ENCODE peak calls at places on chromosomes 13 and 19, in seven cellular contexts. A is left ventricle myocardium inferior, T is thoracic aorta, Z is right cardiac atrium, S is adrenal gland, N is heart right ventricle, M is upper lobe of right lung. L is an unnamed sample.

GRCh38 chr19:35468637-35469036 is 20.6 kb downstream of the FFAR2 start:
- DNase-seq in S (peak; percentile 81), A (peak; percentile 39), N (peak; percentile 18), T (no peak), M (peak; percentile 74), Z (peak; percentile 60), L (peak; percentile 7)

GRCh38 chr19:55474269-55475265 is 1.9 kb upstream of the ZNF628 start:
- DNase-seq in Z (no peak), N (no peak), A (no peak), S (no peak), M (no peak), T (no peak), L (no peak)

GRCh38 chr19:17073869-17074627 is 1.2 kb downstream of the HAUS8 start:
- DNase-seq in T (no peak), M (no peak), Z (peak; percentile 49), S (no peak), N (no peak), A (no peak), L (no peak)

GRCh38 chr19:37991841-37992248 is 84.8 kb downstream of the SIPA1L3 start:
- DNase-seq in T (no peak), S (no peak), Z (no peak), M (peak; percentile 59), N (no peak), A (no peak), L (no peak)

GRCh38 chr19:8610041-8610927 is at the start of gene ADAMTS10:
- DNase-seq in A (peak; percentile 51), T (no peak), N (no peak), Z (peak; percentile 90), M (no peak), S (peak; percentile 62), L (peak; percentile 12)

GRCh38 chr13:112177459-112177858 is 110.5 kb downstream of the SOX1 start:
- DNase-seq in T (no peak), S (no peak), A (no peak), N (peak; percentile 28), Z (no peak), M (no peak), L (no peak)

GRCh38 chr13:57725480-57725879 is 93.9 kb downstream of the PCDH17 start:
- DNase-seq in T (no peak), M (no peak), S (no peak), N (no peak), A (no peak), Z (no peak), L (no peak)

GRCh38 chr13:27170521-27171243 is 929 bp downstream of the USP12 start:
- DNase-seq in N (peak; percentile 38), Z (peak; percentile 73), S (peak; percentile 68), A (peak; percentile 36), T (no peak), M (peak; percentile 78), L (peak; percentile 18)

GRCh38 chr19:55600336-55601028 is 394 bp downstream of the ZNF524 start:
- DNase-seq in Z (no peak), M (no peak), S (no peak), T (no peak), A (peak; percentile 76), N (peak; percentile 71), L (no peak)

GRCh38 chr19:1474011-1474764 is 4.8 kb downstream of the C19orf25 start:
- DNase-seq in N (no peak), S (no peak), T (no peak), A (peak; percentile 46), Z (peak; percentile 55), M (no peak), L (peak; percentile 55)

GRCh38 chr19:41265376-41266153 is 1.4 kb downstream of the HNRNPUL1 start:
- DNase-seq in N (peak; percentile 10), A (no peak), Z (no peak), T (no peak), M (no peak), S (peak; percentile 62), L (no peak)

GRCh38 chr19:48660854-48661731 is 11.7 kb downstream of the NTN5 start:
- DNase-seq in T (peak; percentile 65), M (peak; percentile 90), Z (peak; percentile 95), A (peak; percentile 84), N (peak; percentile 94), S (peak; percentile 95), L (peak; percentile 53)

GRCh38 chr13:79393564-79394249 is 12.3 kb downstream of the RBM26 start:
- DNase-seq in M (no peak), N (no peak), A (no peak), Z (no peak), S (no peak), T (no peak), L (no peak)

GRCh38 chr19:37309834-37310575 is 60.9 kb upstream of the ZNF527 start:
- DNase-seq in Z (no peak), T (no peak), N (no peak), A (no peak), S (no peak), M (no peak), L (no peak)

GRCh38 chr19:38210458-38210987 is 13.5 kb downstream of the DPF1 start:
- DNase-seq in Z (peak; percentile 90), M (no peak), N (peak; percentile 62), S (peak; percentile 72), A (peak; percentile 74), T (no peak), L (peak; percentile 61)

GRCh38 chr13:59088716-59089115 is 1075.0 kb downstream of the DIAPH3 start:
- DNase-seq in N (no peak), Z (no peak), M (no peak), T (no peak), S (no peak), A (no peak), L (no peak)

GRCh38 chr19:29564574-29565005 is 38.8 kb downstream of the VSTM2B start:
- DNase-seq in Z (no peak), S (no peak), A (no peak), N (no peak), M (no peak), T (no peak), L (no peak)

GRCh38 chr19:29560313-29561075 is 34.7 kb downstream of the VSTM2B start:
- DNase-seq in N (no peak), A (no peak), S (peak; percentile 37), M (no peak), T (no peak), Z (no peak), L (no peak)

GRCh38 chr19:29563688-29564087 is 37.9 kb downstream of the VSTM2B start:
- DNase-seq in A (no peak), M (no peak), T (no peak), S (no peak), Z (no peak), N (no peak), L (no peak)

GRCh38 chr19:29561601-29562000 is 35.8 kb downstream of the VSTM2B start:
- DNase-seq in S (peak; percentile 23), N (no peak), T (no peak), A (no peak), Z (no peak), M (no peak), L (no peak)

GRCh38 chr19:29562299-29563297 is 36.8 kb downstream of the VSTM2B start:
- DNase-seq in Z (no peak), M (no peak), A (no peak), N (no peak), T (no peak), S (peak; percentile 21), L (no peak)
- H3K27ac ChIP-seq in Z (no peak overlapping the region), M (no peak overlapping the region), A (no peak overlapping the region), N (no peak overlapping the region), T (no peak overlapping the region), S (no peak overlapping the region), L (no peak overlapping the region)

DNA sequence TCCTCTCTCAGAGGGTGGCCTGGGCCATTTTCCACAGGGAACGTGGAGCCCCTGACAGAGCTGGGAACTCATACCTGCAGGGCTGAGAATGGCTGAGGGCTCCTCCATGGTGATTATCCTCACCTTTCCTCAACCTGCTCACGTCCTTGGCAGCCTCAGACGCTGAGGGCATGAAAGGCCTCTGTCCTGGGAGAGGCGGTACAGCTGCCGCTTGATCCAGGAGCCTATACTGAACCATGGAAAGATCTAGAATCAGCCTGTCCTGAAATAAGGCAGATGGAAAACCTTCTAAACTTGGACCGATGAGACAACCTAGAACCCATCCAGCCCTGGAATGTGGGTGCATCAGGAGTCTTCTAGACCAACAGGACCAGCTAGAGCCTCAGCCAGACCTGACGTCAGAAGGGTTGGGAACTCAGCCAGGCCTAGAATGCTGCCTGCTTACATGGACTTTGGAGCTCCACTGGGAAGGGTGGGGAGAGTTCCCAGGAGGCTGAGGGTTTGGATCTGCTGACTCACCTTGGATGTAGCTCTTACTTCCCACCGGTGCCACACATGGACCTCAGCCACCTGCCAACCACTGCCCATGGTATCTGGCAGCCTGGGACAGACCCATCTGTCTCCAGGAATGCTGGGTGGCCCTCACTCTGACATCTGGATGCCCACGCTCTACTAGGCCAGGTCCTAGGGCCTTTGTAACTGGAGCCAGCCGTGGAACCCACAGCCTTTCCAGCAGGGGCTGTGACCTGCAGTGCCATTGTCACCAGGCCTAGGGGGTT is 7.5 kb downstream of the KCTD15 start:
- DNase-seq in N (peak; percentile 77), M (no peak), S (peak; percentile 79), T (no peak), Z (peak; percentile 84), A (peak; percentile 71), L (peak; percentile 78)
- H3K27ac ChIP-seq in N (no peak overlapping the region), M (no peak overlapping the region), S (no peak overlapping the region), T (peak overlapping the region; percentile 38), Z (peak overlapping the region; percentile 31), A (peak overlapping the region; percentile 61), L (no peak overlapping the region)

DNA sequence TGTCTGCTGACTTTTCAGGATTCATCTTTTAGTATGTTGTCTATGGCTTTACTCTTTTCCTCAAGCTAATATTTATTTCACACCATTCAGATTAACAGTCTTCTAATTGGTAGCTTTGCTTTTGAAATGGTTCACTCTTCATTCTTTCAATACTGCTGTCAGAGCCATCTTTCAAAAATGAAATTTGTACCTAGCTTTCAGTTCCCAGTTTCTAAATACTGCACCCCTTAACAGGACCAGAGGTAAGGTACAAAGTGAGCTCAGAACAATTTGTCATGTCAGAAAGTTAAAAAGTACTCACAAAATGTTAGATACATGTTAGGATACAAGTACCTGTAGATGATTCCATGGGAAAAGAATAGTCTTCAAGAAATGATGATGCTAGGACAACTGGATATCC is 83.0 kb downstream of the FNDC3A start:
- DNase-seq in S (no peak), N (no peak), A (no peak), Z (no peak), T (no peak), M (no peak), L (no peak)
- H3K27ac ChIP-seq in S (no peak overlapping the region), N (no peak overlapping the region), A (no peak overlapping the region), Z (no peak overlapping the region), T (no peak overlapping the region), M (no peak overlapping the region), L (no peak overlapping the region)

GRCh38 chr19:7161292-7161691 is 91.8 kb downstream of the ZNF557 start:
- DNase-seq in T (no peak), A (no peak), M (no peak), N (no peak), Z (no peak), S (no peak), L (no peak)

DNA sequence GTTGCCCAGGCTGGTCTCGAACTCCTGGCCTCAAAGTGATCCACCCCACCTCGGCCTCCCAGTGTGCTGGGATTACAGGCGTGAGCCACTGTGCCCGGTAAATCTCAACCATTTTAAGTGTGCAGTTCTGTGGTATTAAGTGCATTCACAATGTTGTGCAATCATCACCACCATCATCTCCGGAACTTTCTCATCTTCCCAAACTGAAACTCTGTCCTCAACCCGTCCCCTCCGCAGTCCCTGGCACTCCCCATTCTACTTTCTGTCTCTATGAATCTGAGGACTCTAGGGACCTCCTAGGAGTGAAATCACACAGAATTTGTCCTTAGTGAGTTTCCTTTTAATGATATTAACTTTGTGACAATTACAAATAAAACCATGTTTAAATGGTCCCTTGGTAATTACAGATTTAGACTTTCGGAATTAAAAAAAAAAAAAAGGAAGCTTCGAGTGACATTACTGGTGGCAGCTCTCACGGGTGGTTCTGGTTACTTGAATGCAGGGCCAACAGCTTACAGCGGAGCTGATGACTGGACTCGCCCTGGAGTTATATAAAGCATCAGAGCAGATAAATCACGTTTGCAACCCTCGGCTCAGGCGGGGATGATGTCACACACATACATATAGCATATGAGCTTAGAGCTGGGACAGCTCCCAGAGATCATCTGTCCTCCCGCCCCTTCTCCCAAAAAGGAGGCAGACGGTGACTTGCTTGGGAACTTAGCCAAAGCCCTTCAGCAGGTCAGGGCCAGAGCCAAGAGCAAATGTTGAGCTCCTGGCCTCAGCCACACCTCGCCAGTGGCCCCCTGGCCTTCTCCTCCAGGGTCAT is 89.8 kb downstream of the ZNF557 start:
- DNase-seq in N (peak; percentile 88), M (no peak), A (peak; percentile 77), Z (peak; percentile 86), S (peak; percentile 88), T (peak; percentile 79), L (no peak)
- H3K27ac ChIP-seq in N (peak overlapping the region; percentile 89), M (peak overlapping the region; percentile 63), A (peak overlapping the region; percentile 90), Z (peak overlapping the region; percentile 78), S (peak overlapping the region; percentile 71), T (peak overlapping the region; percentile 88), L (no peak overlapping the region)

L was measured in substantia nigra.